ENCODE peak calls at places on chromosomes 7 and 10, in ten cellular contexts. One of them, this sample, is unnamed.

GRCh38 chr7:116113310-116113709 is 82.7 kb upstream of the TFEC start:
- DNase-seq in AG09319: no peak
- DNase-seq in brain microvascular endothelial cell: no peak
- DNase-seq in osteoblast: no peak
- DNase-seq in PC-3: peak; percentile 37
- DNase-seq in endothelial cell: no peak
- DNase-seq in WTC11: no peak
- DNase-seq in ascending aorta: no peak
- DNase-seq in astrocyte of the spinal cord: no peak
- DNase-seq in mucosa of descending colon: no peak
- DNase-seq in this sample: no peak

GRCh38 chr7:74097937-74098614 is 14.5 kb downstream of the LIMK1 start:
- DNase-seq in AG09319: peak; percentile 85
- DNase-seq in brain microvascular endothelial cell: peak; percentile 98
- DNase-seq in osteoblast: peak; percentile 99
- DNase-seq in PC-3: peak; percentile 84
- DNase-seq in endothelial cell: no peak
- DNase-seq in WTC11: no peak
- DNase-seq in ascending aorta: no peak
- DNase-seq in astrocyte of the spinal cord: peak; percentile 95
- DNase-seq in mucosa of descending colon: no peak
- DNase-seq in this sample: no peak

GRCh38 chr7:95059842-95060313 is 152.5 kb downstream of the PPP1R9A start:
- DNase-seq in AG09319: no peak
- DNase-seq in brain microvascular endothelial cell: no peak
- DNase-seq in osteoblast: no peak
- DNase-seq in PC-3: no peak
- DNase-seq in endothelial cell: no peak
- DNase-seq in WTC11: no peak
- DNase-seq in ascending aorta: no peak
- DNase-seq in astrocyte of the spinal cord: no peak
- DNase-seq in mucosa of descending colon: no peak
- DNase-seq in this sample: no peak

GRCh38 chr10:47051741-47052238 is 140.6 kb downstream of the PTPN20 start:
- DNase-seq in AG09319: no peak
- DNase-seq in brain microvascular endothelial cell: no peak
- DNase-seq in osteoblast: no peak
- DNase-seq in PC-3: no peak
- DNase-seq in endothelial cell: no peak
- DNase-seq in WTC11: no peak
- DNase-seq in ascending aorta: no peak
- DNase-seq in astrocyte of the spinal cord: no peak
- DNase-seq in mucosa of descending colon: no peak
- DNase-seq in this sample: no peak

GRCh38 chr7:47337531-47337930 is 244.4 kb downstream of the TNS3 start:
- DNase-seq in AG09319: no peak
- DNase-seq in brain microvascular endothelial cell: no peak
- DNase-seq in osteoblast: no peak
- DNase-seq in PC-3: no peak
- DNase-seq in endothelial cell: no peak
- DNase-seq in WTC11: peak; percentile 27
- DNase-seq in ascending aorta: no peak
- DNase-seq in astrocyte of the spinal cord: no peak
- DNase-seq in mucosa of descending colon: no peak
- DNase-seq in this sample: no peak

GRCh38 chr7:18086165-18087030 is 58.8 kb upstream of the PRPS1L1 start:
- DNase-seq in AG09319: no peak
- DNase-seq in brain microvascular endothelial cell: no peak
- DNase-seq in osteoblast: peak; percentile 84
- DNase-seq in PC-3: peak; percentile 36
- DNase-seq in endothelial cell: peak; percentile 17
- DNase-seq in WTC11: peak; percentile 36
- DNase-seq in ascending aorta: no peak
- DNase-seq in astrocyte of the spinal cord: no peak
- DNase-seq in mucosa of descending colon: peak; percentile 51
- DNase-seq in this sample: peak; percentile 67

GRCh38 chr7:42237891-42238531 is 1.0 kb upstream of the GLI3 start:
- DNase-seq in AG09319: no peak
- DNase-seq in brain microvascular endothelial cell: no peak
- DNase-seq in osteoblast: peak; percentile 93
- DNase-seq in PC-3: no peak
- DNase-seq in endothelial cell: peak; percentile 66
- DNase-seq in WTC11: peak; percentile 79
- DNase-seq in ascending aorta: no peak
- DNase-seq in astrocyte of the spinal cord: peak; percentile 73
- DNase-seq in mucosa of descending colon: peak; percentile 69
- DNase-seq in this sample: no peak

GRCh38 chr7:101804642-101805401 is 12.6 kb upstream of the CUX1 start:
- DNase-seq in AG09319: no peak
- DNase-seq in brain microvascular endothelial cell: no peak
- DNase-seq in osteoblast: no peak
- DNase-seq in PC-3: peak; percentile 53
- DNase-seq in endothelial cell: no peak
- DNase-seq in WTC11: peak; percentile 73
- DNase-seq in ascending aorta: no peak
- DNase-seq in astrocyte of the spinal cord: no peak
- DNase-seq in mucosa of descending colon: no peak
- DNase-seq in this sample: no peak

GRCh38 chr10:34760606-34761005 is 54.5 kb downstream of the PARD3 start:
- DNase-seq in AG09319: no peak
- DNase-seq in brain microvascular endothelial cell: no peak
- DNase-seq in osteoblast: no peak
- DNase-seq in PC-3: peak; percentile 98
- DNase-seq in endothelial cell: no peak
- DNase-seq in WTC11: no peak
- DNase-seq in ascending aorta: no peak
- DNase-seq in astrocyte of the spinal cord: no peak
- DNase-seq in mucosa of descending colon: no peak
- DNase-seq in this sample: no peak

GRCh38 chr10:25294032-25294926 is 119.5 kb downstream of the GPR158 start:
- DNase-seq in AG09319: no peak
- DNase-seq in brain microvascular endothelial cell: no peak
- DNase-seq in osteoblast: peak; percentile 77
- DNase-seq in PC-3: peak; percentile 75
- DNase-seq in endothelial cell: no peak
- DNase-seq in WTC11: no peak
- DNase-seq in ascending aorta: no peak
- DNase-seq in astrocyte of the spinal cord: peak; percentile 67
- DNase-seq in mucosa of descending colon: no peak
- DNase-seq in this sample: no peak

DNA sequence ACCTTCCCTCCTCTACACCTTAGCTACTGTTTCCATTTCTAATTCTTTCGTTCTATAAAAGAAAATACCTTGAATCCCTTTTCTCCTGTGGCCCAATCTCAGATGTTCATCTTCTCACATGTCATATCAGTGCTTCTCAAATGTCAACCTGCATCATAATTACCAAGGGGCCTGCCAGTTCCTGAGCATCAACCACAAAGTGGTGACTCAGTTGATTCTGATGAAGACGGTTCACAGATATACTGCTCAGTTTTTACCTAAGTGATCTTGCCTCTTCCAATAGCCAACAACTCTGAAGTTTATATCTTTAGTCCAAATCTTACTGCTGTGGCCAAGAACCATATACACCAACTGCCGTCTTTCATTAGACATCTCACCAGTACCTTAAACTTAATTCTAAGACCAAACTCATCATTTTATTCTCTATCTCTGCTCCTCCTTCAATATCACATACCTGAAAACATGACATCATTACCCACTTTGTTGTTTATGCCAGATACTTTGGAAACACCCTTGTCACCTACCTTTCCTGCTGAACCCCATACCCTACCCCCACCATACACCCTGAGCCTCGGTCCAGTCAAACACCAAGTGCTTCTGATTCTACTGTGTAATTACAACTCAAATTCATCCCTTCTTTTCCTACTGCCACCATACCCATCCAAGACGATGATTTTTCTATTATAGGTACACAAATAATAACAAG is 115.5 kb downstream of the LMBR1 start:
- DNase-seq in AG09319: no peak
- DNase-seq in brain microvascular endothelial cell: peak; percentile 21
- DNase-seq in osteoblast: no peak
- DNase-seq in PC-3: peak; percentile 33
- DNase-seq in endothelial cell: no peak
- DNase-seq in WTC11: no peak
- DNase-seq in ascending aorta: no peak
- DNase-seq in astrocyte of the spinal cord: peak; percentile 14
- DNase-seq in mucosa of descending colon: no peak
- DNase-seq in this sample: no peak
- TF ChIP-seq CTCF in AG09319: no peak
- TF ChIP-seq CTCF in brain microvascular endothelial cell: no peak
- TF ChIP-seq CTCF in osteoblast: no peak
- TF ChIP-seq CTCF in PC-3: no peak
- TF ChIP-seq CTCF in endothelial cell: no peak
- TF ChIP-seq CTCF in WTC11: no peak
- TF ChIP-seq CTCF in ascending aorta: no peak
- TF ChIP-seq CTCF in astrocyte of the spinal cord: no peak
- TF ChIP-seq CTCF in mucosa of descending colon: no peak
- TF ChIP-seq CTCF in this sample: no peak

GRCh38 chr10:123428302-123428701 is 237.9 kb upstream of the GPR26 start:
- DNase-seq in AG09319: no peak
- DNase-seq in brain microvascular endothelial cell: no peak
- DNase-seq in osteoblast: no peak
- DNase-seq in PC-3: peak; percentile 12
- DNase-seq in endothelial cell: no peak
- DNase-seq in WTC11: no peak
- DNase-seq in ascending aorta: no peak
- DNase-seq in astrocyte of the spinal cord: no peak
- DNase-seq in mucosa of descending colon: no peak
- DNase-seq in this sample: no peak

GRCh38 chr10:123434435-123435039 is 231.6 kb upstream of the GPR26 start:
- DNase-seq in AG09319: no peak
- DNase-seq in brain microvascular endothelial cell: no peak
- DNase-seq in osteoblast: no peak
- DNase-seq in PC-3: no peak
- DNase-seq in endothelial cell: no peak
- DNase-seq in WTC11: no peak
- DNase-seq in ascending aorta: no peak
- DNase-seq in astrocyte of the spinal cord: no peak
- DNase-seq in mucosa of descending colon: no peak
- DNase-seq in this sample: no peak

GRCh38 chr10:123433539-123433938 is 232.6 kb upstream of the GPR26 start:
- DNase-seq in AG09319: no peak
- DNase-seq in brain microvascular endothelial cell: no peak
- DNase-seq in osteoblast: no peak
- DNase-seq in PC-3: no peak
- DNase-seq in endothelial cell: no peak
- DNase-seq in WTC11: no peak
- DNase-seq in ascending aorta: no peak
- DNase-seq in astrocyte of the spinal cord: no peak
- DNase-seq in mucosa of descending colon: no peak
- DNase-seq in this sample: no peak

GRCh38 chr10:123427386-123427785 is 238.8 kb upstream of the GPR26 start:
- DNase-seq in AG09319: no peak
- DNase-seq in brain microvascular endothelial cell: no peak
- DNase-seq in osteoblast: no peak
- DNase-seq in PC-3: peak; percentile 47
- DNase-seq in endothelial cell: no peak
- DNase-seq in WTC11: no peak
- DNase-seq in ascending aorta: no peak
- DNase-seq in astrocyte of the spinal cord: no peak
- DNase-seq in mucosa of descending colon: no peak
- DNase-seq in this sample: no peak

GRCh38 chr10:123429631-123430257 is 236.4 kb upstream of the GPR26 start:
- DNase-seq in AG09319: no peak
- DNase-seq in brain microvascular endothelial cell: no peak
- DNase-seq in osteoblast: no peak
- DNase-seq in PC-3: no peak
- DNase-seq in endothelial cell: no peak
- DNase-seq in WTC11: no peak
- DNase-seq in ascending aorta: no peak
- DNase-seq in astrocyte of the spinal cord: peak; percentile 3
- DNase-seq in mucosa of descending colon: no peak
- DNase-seq in this sample: no peak
- TF ChIP-seq CTCF in AG09319: no peak
- TF ChIP-seq CTCF in brain microvascular endothelial cell: no peak
- TF ChIP-seq CTCF in osteoblast: peak; percentile 22
- TF ChIP-seq CTCF in PC-3: no peak
- TF ChIP-seq CTCF in endothelial cell: no peak
- TF ChIP-seq CTCF in WTC11: no peak
- TF ChIP-seq CTCF in ascending aorta: no peak
- TF ChIP-seq CTCF in astrocyte of the spinal cord: no peak
- TF ChIP-seq CTCF in mucosa of descending colon: no peak
- TF ChIP-seq CTCF in this sample: no peak

DNA sequence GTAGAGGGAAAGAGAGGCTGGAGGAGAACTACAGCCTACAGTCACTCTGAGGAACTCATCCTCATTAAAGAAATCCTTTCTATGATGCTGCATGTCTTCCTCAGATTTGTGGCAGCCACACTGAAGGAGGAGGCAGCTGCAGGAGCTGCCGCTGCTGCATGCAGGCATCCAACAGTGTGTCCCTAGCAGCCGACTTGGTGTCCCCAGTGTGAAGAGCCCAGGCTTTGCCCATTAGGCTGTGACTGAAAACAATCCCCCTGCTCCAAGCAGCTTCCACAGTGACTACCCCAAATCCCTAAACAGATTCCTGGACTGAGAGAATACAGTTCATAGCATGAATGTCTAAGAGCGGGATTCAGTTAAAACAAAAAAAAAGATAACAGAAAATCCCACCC is 23.1 kb downstream of the SKIDA1 start:
- DNase-seq in AG09319: no peak
- DNase-seq in brain microvascular endothelial cell: no peak
- DNase-seq in osteoblast: peak; percentile 71
- DNase-seq in PC-3: no peak
- DNase-seq in endothelial cell: no peak
- DNase-seq in WTC11: no peak
- DNase-seq in ascending aorta: no peak
- DNase-seq in astrocyte of the spinal cord: no peak
- DNase-seq in mucosa of descending colon: no peak
- DNase-seq in this sample: no peak
- TF ChIP-seq CTCF in AG09319: no peak
- TF ChIP-seq CTCF in brain microvascular endothelial cell: no peak
- TF ChIP-seq CTCF in osteoblast: no peak
- TF ChIP-seq CTCF in PC-3: no peak
- TF ChIP-seq CTCF in endothelial cell: no peak
- TF ChIP-seq CTCF in WTC11: no peak
- TF ChIP-seq CTCF in ascending aorta: no peak
- TF ChIP-seq CTCF in astrocyte of the spinal cord: no peak
- TF ChIP-seq CTCF in mucosa of descending colon: no peak
- TF ChIP-seq CTCF in this sample: no peak

DNA sequence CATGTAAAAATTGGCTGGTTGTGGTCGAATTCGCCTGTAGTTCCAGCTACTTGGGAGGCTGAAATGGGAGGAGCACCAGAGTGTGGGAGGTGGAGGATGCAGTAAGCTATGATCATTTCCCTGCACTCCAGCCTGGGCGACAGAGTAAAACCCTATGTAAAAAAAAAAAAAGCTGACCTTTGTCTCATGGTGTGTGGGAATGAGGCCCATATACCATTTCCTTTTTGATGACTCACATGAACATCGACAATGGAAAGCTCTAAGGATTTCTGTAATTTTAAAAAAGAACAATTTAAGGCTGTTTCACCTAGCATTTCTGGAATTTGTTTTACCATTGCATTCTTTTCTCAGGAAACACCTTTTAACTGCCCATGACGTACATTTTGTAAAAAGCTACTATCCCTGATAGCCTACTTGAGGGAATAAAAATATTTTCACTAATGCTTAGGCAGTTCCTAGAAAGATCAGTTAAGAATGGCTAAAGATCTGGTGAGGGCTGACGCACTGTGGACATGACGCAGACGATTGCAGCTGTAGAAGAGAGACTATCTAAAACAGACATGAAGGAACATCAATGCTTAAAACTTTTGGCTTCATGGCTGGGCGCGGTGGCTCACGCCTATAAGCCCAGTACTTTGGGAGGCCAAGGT is 400.6 kb upstream of the IGFBP3 start:
- DNase-seq in AG09319: no peak
- DNase-seq in brain microvascular endothelial cell: peak; percentile 81
- DNase-seq in osteoblast: peak; percentile 27
- DNase-seq in PC-3: peak; percentile 46
- DNase-seq in endothelial cell: no peak
- DNase-seq in WTC11: no peak
- DNase-seq in ascending aorta: no peak
- DNase-seq in astrocyte of the spinal cord: peak; percentile 81
- DNase-seq in mucosa of descending colon: no peak
- DNase-seq in this sample: no peak
- TF ChIP-seq CTCF in AG09319: no peak
- TF ChIP-seq CTCF in brain microvascular endothelial cell: no peak
- TF ChIP-seq CTCF in osteoblast: no peak
- TF ChIP-seq CTCF in PC-3: no peak
- TF ChIP-seq CTCF in endothelial cell: no peak
- TF ChIP-seq CTCF in WTC11: no peak
- TF ChIP-seq CTCF in ascending aorta: no peak
- TF ChIP-seq CTCF in astrocyte of the spinal cord: no peak
- TF ChIP-seq CTCF in mucosa of descending colon: no peak
- TF ChIP-seq CTCF in this sample: no peak

This sample was measured in chondrocyte.